ENCODE peak calls at places on chromosomes 12 and 14, in seven cellular contexts. R is mesendoderm, P is IMR-90, H is neuronal stem cell, X is H9, D is H1, L is trophoblast cell. T is an unnamed sample. For H3K27me3, the result is how much of the 10 kb centered on the place peaks cover.

GRCh38 chr14:102622262-102622885 is 29.9 kb downstream of the RCOR1 start:
- DNase-seq in R (peak), P (no peak), H (no peak), X (no peak), D (no peak), L (no peak), T (no peak)

GRCh38 chr14:74771409-74771808 is 8.3 kb downstream of the YLPM1 start:
- DNase-seq in R (peak), P (no peak), H (no peak), X (no peak), D (no peak), L (no peak), T (no peak)

GRCh38 chr14:35986219-35986573 is 160.1 kb downstream of the BRMS1L start:
- DNase-seq in R (no peak), P (no peak), H (no peak), X (no peak), D (no peak), L (no peak), T (no peak)

GRCh38 chr14:87994974-87995373 is 2.0 kb upstream of the GALC start:
- DNase-seq in R (peak), P (no peak), H (no peak), X (no peak), D (no peak), L (no peak), T (peak)

GRCh38 chr12:18323159-18323558 is 61.8 kb downstream of the PIK3C2G start:
- DNase-seq in R (no peak), P (peak), H (no peak), X (no peak), D (no peak), L (no peak), T (peak)

GRCh38 chr12:69916541-69917270 is 91.7 kb downstream of the MYRFL start:
- DNase-seq in R (peak), P (no peak), H (no peak), X (no peak), D (no peak), L (no peak), T (peak)

GRCh38 chr12:90174198-90174510 is 465.5 kb upstream of the ATP2B1 start:
- DNase-seq in R (peak), P (no peak), H (no peak), X (no peak), D (no peak), L (no peak), T (peak)

GRCh38 chr12:126338031-126338441 is 1272.8 kb downstream of the AACS start:
- DNase-seq in R (no peak), P (no peak), H (no peak), X (no peak), D (no peak), L (no peak), T (no peak)

GRCh38 chr12:110537605-110538409 is 35.7 kb downstream of the RAD9B start:
- DNase-seq in R (no peak), P (no peak), H (no peak), X (no peak), D (no peak), L (no peak), T (no peak)

GRCh38 chr14:98984719-98985041 is 287.3 kb downstream of the BCL11B start:
- DNase-seq in R (peak), P (no peak), H (no peak), X (no peak), D (no peak), L (no peak), T (no peak)

DNA sequence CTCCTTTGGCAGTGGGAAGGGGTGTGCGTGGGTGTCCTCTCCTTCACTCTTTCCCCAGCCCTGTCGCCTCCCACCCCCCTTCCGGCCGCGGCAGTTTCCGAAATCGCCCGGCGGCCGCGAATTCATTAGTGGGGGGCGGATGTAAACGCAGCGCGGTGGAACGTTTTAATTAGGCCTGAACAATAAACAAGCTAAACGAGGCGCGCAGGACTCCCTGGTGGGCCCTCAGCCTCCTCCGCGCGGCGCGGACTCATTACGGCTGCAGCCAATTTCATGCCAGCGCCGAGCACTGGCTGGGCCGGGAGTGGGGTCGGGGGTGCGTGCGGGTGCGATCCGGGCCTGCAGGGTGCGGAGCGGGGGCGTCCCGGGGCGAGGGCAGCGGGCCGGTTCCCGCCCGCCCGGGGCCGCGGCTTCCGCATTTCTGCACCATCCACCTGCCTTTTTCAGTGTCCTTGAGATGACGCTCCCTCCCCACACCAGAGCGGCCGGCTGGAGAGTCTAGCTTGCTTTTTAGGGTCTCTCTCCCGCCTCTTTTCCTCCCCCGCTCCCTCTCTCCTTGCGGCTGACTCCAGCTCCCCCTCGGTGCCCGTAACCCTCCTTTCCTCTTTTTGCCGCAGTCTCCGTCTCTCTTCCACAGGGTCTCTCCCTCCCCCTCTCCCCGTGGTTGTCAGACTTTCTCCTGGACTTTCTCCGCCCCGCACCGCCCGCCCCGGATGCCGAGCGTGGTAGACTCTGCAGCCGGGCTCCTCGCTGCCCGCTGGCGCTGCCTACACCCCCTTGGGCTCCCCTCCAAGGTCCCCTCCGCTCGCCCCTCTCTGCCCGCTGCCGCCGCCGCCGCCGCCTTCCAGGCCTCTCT is at the start of gene CISTR:
- DNase-seq in R (peak), P (no peak), H (peak), X (peak), D (peak), L (peak), T (peak)
- H3K27me3 ChIP-seq in R (half or more), P (half or more), H (half or more), X (half or more), D (half or more), L (half or more), T (half or more)

DNA sequence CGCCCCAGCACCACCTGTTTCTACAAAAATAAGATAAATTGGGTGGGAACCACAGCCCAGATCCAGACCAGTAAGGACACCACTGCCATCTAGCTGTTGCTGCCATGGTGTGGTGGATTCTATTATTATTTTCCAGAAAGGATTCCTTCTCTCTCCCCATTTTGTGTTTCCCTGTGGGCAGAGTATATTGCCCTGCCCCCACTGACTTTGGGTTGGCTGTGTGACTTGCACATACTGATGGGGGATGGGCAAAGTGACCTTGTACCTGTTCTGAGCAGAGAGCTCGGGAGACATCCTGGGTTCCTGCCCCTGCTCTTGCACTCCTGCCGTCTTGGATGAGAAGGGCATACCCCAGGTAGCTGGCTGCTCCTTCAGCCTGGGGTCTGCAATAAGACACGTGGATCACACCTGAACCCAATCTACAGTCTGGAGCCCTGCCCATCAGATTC is 24.3 kb downstream of the MOAP1 start:
- DNase-seq in R (peak), P (no peak), H (no peak), X (peak), D (no peak), L (peak), T (no peak)
- H3K4ac ChIP-seq in R (no peak), P (no peak), H (no peak), X (no peak), D (no peak), L (no peak), T (no peak)

GRCh38 chr14:79825046-79825521 is 386.2 kb downstream of the DIO2 start:
- DNase-seq in R (peak), P (peak), H (no peak), X (no peak), D (no peak), L (no peak), T (no peak)
- H3K27me3 ChIP-seq in R (under half), P (under half), H (under half), X (under half), D (under half), L (under half), T (under half)

GRCh38 chr12:131555866-131556265 is 155.0 kb upstream of the SFSWAP start:
- DNase-seq in R (no peak), P (no peak), H (no peak), X (no peak), D (no peak), L (no peak), T (no peak)
- H3K4ac ChIP-seq in R (no peak), P (no peak), H (no peak), X (no peak), D (no peak), L (no peak), T (no peak)

T was measured in mesenchymal stem cell.